ENCODE peak calls at places on chromosomes 1 and 21, in four cellular contexts. One of them, this sample, is unnamed.

GRCh38 chr1:182301467-182302198 is 90.0 kb downstream of the GLUL start:
- DNase-seq in A549: no peak
- DNase-seq in NB4: peak; percentile 70
- DNase-seq in erythroblast: peak; percentile 85
- DNase-seq in this sample: no peak

GRCh38 chr1:220775238-220775853 is 11.4 kb upstream of the MTARC1 start:
- DNase-seq in A549: peak; percentile 39
- DNase-seq in NB4: peak; percentile 51
- DNase-seq in erythroblast: peak; percentile 67
- DNase-seq in this sample: peak; percentile 14

GRCh38 chr21:41571938-41572510 is 64.1 kb upstream of the TMPRSS2 start:
- DNase-seq in A549: no peak
- DNase-seq in NB4: peak; percentile 19
- DNase-seq in erythroblast: no peak
- DNase-seq in this sample: no peak

GRCh38 chr1:216705686-216706085 is 17.5 kb downstream of the ESRRG start:
- DNase-seq in A549: no peak
- DNase-seq in NB4: no peak
- DNase-seq in erythroblast: no peak
- DNase-seq in this sample: no peak

GRCh38 chr1:197130677-197131304 is 15.7 kb downstream of the ASPM start:
- DNase-seq in A549: no peak
- DNase-seq in NB4: no peak
- DNase-seq in erythroblast: no peak
- DNase-seq in this sample: no peak

GRCh38 chr1:207822602-207823451 is 71.0 kb downstream of the CD46 start:
- DNase-seq in A549: peak; percentile 92
- DNase-seq in NB4: no peak
- DNase-seq in erythroblast: peak; percentile 80
- DNase-seq in this sample: peak; percentile 48

GRCh38 chr1:71777094-71777493 is 505.2 kb downstream of the NEGR1 start:
- DNase-seq in A549: no peak
- DNase-seq in NB4: no peak
- DNase-seq in erythroblast: no peak
- DNase-seq in this sample: no peak

GRCh38 chr1:61055110-61055614 is 27.2 kb upstream of the NFIA start:
- DNase-seq in A549: no peak
- DNase-seq in NB4: no peak
- DNase-seq in erythroblast: peak; percentile 51
- DNase-seq in this sample: no peak

GRCh38 chr1:47991187-47991586 is 6.0 kb downstream of the TRABD2B start:
- DNase-seq in A549: no peak
- DNase-seq in NB4: no peak
- DNase-seq in erythroblast: no peak
- DNase-seq in this sample: peak; percentile 37

GRCh38 chr21:37182222-37182621 is 84.9 kb downstream of the VPS26C start:
- DNase-seq in A549: no peak
- DNase-seq in NB4: no peak
- DNase-seq in erythroblast: no peak
- DNase-seq in this sample: no peak

GRCh38 chr1:178541829-178542553 is 29.1 kb downstream of the TEX35 start:
- DNase-seq in A549: peak; percentile 41
- DNase-seq in NB4: peak; percentile 61
- DNase-seq in erythroblast: no peak
- DNase-seq in this sample: no peak

GRCh38 chr1:239274242-239274830 is 112.0 kb upstream of the CHRM3 start:
- DNase-seq in A549: no peak
- DNase-seq in NB4: no peak
- DNase-seq in erythroblast: no peak
- DNase-seq in this sample: no peak

GRCh38 chr1:93828437-93828756 is 50.6 kb downstream of the DNTTIP2 start:
- DNase-seq in A549: no peak
- DNase-seq in NB4: no peak
- DNase-seq in erythroblast: no peak
- DNase-seq in this sample: no peak

GRCh38 chr1:203052556-203053059 is 26.3 kb downstream of the PPFIA4 start:
- DNase-seq in A549: no peak
- DNase-seq in NB4: no peak
- DNase-seq in erythroblast: no peak
- DNase-seq in this sample: no peak

GRCh38 chr1:63612564-63612963 is 19.4 kb downstream of the PGM1 start:
- DNase-seq in A549: no peak
- DNase-seq in NB4: no peak
- DNase-seq in erythroblast: no peak
- DNase-seq in this sample: no peak

GRCh38 chr1:14806772-14807171 is 208.3 kb downstream of the KAZN start:
- DNase-seq in A549: no peak
- DNase-seq in NB4: no peak
- DNase-seq in erythroblast: peak; percentile 6
- DNase-seq in this sample: no peak

GRCh38 chr1:55127827-55128343 is 87.3 kb downstream of the USP24 start:
- DNase-seq in A549: peak; percentile 29
- DNase-seq in NB4: peak; percentile 28
- DNase-seq in erythroblast: no peak
- DNase-seq in this sample: no peak

GRCh38 chr1:157240495-157241184 is 102.4 kb upstream of the ETV3 start:
- DNase-seq in A549: peak; percentile 58
- DNase-seq in NB4: no peak
- DNase-seq in erythroblast: no peak
- DNase-seq in this sample: no peak
- TF ChIP-seq POLR2A in A549: no peak
- TF ChIP-seq POLR2A in NB4: no peak
- TF ChIP-seq POLR2A in erythroblast: no peak
- TF ChIP-seq POLR2A in this sample: no peak

DNA sequence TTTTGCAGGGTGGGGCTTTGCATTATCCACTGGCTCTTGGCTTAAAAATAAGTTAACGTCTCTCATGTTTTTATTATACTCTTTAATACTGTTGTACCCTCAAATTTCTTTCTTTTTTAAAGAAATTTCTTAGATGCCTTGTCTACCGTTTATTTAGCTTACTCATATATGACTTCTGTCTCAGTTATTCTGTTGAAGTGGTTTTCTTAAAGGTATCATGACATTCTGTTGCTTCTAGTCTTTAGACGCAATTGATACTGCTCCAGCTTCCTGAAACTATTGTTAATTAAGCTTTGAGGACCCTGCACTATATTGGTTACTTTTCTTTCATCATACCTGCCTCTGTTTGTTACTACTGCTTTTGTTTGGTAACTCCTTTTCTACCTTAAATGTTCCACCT is 11.7 kb downstream of the PKN2 start:
- DNase-seq in A549: no peak
- DNase-seq in NB4: no peak
- DNase-seq in erythroblast: no peak
- DNase-seq in this sample: no peak
- TF ChIP-seq POLR2A in A549: no peak
- TF ChIP-seq POLR2A in NB4: no peak
- TF ChIP-seq POLR2A in erythroblast: no peak
- TF ChIP-seq POLR2A in this sample: no peak

GRCh38 chr1:4425892-4426291 is 228.5 kb upstream of the AJAP1 start:
- DNase-seq in A549: peak; percentile 31
- DNase-seq in NB4: peak; percentile 3
- DNase-seq in erythroblast: peak; percentile 2
- DNase-seq in this sample: no peak
- TF ChIP-seq POLR2A in A549: no peak
- TF ChIP-seq POLR2A in NB4: no peak
- TF ChIP-seq POLR2A in erythroblast: no peak
- TF ChIP-seq POLR2A in this sample: no peak

GRCh38 chr1:118302145-118302544 is 117.1 kb upstream of the SPAG17 start:
- DNase-seq in A549: no peak
- DNase-seq in NB4: no peak
- DNase-seq in erythroblast: no peak
- DNase-seq in this sample: no peak
- TF ChIP-seq POLR2A in A549: no peak
- TF ChIP-seq POLR2A in NB4: no peak
- TF ChIP-seq POLR2A in erythroblast: no peak
- TF ChIP-seq POLR2A in this sample: no peak

DNA sequence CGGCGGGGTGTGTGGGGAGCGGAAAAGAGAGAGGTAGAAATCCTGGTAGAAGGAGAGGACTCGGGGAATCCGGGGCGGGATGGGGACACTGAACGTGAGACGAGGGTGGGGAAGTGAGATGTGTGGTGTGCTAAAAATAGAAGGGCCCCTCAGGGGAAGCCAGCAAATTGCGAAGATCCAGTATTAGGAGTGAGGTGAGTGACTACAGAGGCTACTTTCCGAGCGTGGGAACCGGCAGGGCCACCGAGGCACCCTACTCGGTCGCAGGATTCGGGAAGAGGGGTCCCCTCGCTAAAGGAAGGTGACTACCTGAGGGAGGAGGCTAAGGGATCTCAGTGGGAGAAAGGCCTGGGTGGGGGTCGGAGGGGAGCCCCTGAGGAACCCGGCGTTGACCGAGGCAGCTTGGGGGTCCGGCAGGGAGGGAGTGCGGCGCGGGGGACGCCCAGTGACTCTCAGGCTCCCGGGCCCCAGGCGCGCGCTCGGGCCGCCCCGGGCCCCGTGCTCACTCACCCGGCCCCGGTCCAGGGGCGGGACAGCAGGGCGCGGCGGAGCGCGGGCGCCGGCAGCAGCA is 318 bp downstream of the ALDH4A1 start:
- DNase-seq in A549: no peak
- DNase-seq in NB4: peak; percentile 43
- DNase-seq in erythroblast: peak; percentile 65
- DNase-seq in this sample: no peak
- TF ChIP-seq POLR2A in A549: no peak
- TF ChIP-seq POLR2A in NB4: no peak
- TF ChIP-seq POLR2A in erythroblast: no peak
- TF ChIP-seq POLR2A in this sample: no peak

This sample was measured in H54.